ENCODE peak calls at places on chromosomes 16 and 17, in eight cellular contexts. E, L, U, X, K, J, S and P are unnamed samples.

GRCh38 chr17:49570540-49571242 is 5.0 kb upstream of the NXPH3 start:
- DNase-seq in L (no peak), X (no peak), K (no peak), U (no peak), S (no peak), J (no peak), E (no peak), P (no peak)

GRCh38 chr16:46908540-46909372 is 24.6 kb downstream of the GPT2 start:
- DNase-seq in E (no peak), S (peak; percentile 40), J (peak; percentile 49), L (peak; percentile 60), X (peak; percentile 61), K (peak; percentile 58), U (peak; percentile 47), P (no peak)

GRCh38 chr16:52555572-52555971 is 8.6 kb upstream of the TOX3 start:
- DNase-seq in L (no peak), U (no peak), K (no peak), J (no peak), X (no peak), E (no peak), S (no peak), P (no peak)

GRCh38 chr16:73019456-73020362 is 28.2 kb downstream of the ZFHX3 start:
- DNase-seq in L (peak; percentile 87), U (no peak), S (no peak), E (no peak), X (peak; percentile 89), K (peak; percentile 30), J (no peak), P (peak; percentile 13)

GRCh38 chr17:59751955-59752413 is 44.5 kb downstream of the VMP1 start:
- DNase-seq in U (no peak), J (no peak), L (no peak), S (no peak), X (no peak), K (no peak), E (no peak), P (no peak)

GRCh38 chr17:5042152-5043022 is 7.2 kb upstream of the SLC52A1 start:
- DNase-seq in U (no peak), S (no peak), J (no peak), X (no peak), K (no peak), L (no peak), E (no peak), P (no peak)

GRCh38 chr16:2088192-2088631 is 40.4 kb downstream of the TSC2 start:
- DNase-seq in U (no peak), S (no peak), L (no peak), J (no peak), E (no peak), K (no peak), X (no peak), P (no peak)

GRCh38 chr17:7346761-7347614 is 5.0 kb upstream of the KCTD11 start:
- DNase-seq in E (no peak), L (no peak), K (no peak), J (no peak), X (no peak), U (no peak), S (no peak), P (peak; percentile 64)

GRCh38 chr17:40190197-40191021 is 13.1 kb downstream of the RAPGEFL1 start:
- DNase-seq in L (peak; percentile 87), J (no peak), X (no peak), U (no peak), S (no peak), E (no peak), K (no peak), P (no peak)

GRCh38 chr16:27847030-27847550 is 216.4 kb downstream of the GSG1L start:
- DNase-seq in S (no peak), U (no peak), K (no peak), X (no peak), L (no peak), J (no peak), E (no peak), P (peak; percentile 5)

GRCh38 chr17:81453049-81453448 is 57.8 kb downstream of the BAHCC1 start:
- DNase-seq in S (no peak), E (no peak), L (no peak), U (no peak), K (no peak), X (no peak), J (no peak), P (no peak)

GRCh38 chr17:64051153-64051552 is 30.7 kb upstream of the ICAM2 start:
- DNase-seq in U (no peak), E (no peak), X (no peak), K (no peak), J (no peak), S (no peak), L (no peak), P (no peak)

GRCh38 chr16:17801024-17801423 is 330.3 kb upstream of the XYLT1 start:
- DNase-seq in J (no peak), L (no peak), E (no peak), U (no peak), X (peak; percentile 37), S (no peak), K (no peak), P (no peak)

GRCh38 chr16:20952144-20952797 is 51.7 kb downstream of the LYRM1 start:
- DNase-seq in S (no peak), E (no peak), K (no peak), J (no peak), X (no peak), L (no peak), U (no peak), P (no peak)

GRCh38 chr16:51556694-51557327 is 405.7 kb upstream of the SALL1 start:
- DNase-seq in X (peak; percentile 96), J (peak; percentile 83), E (no peak), L (peak; percentile 79), S (no peak), U (peak; percentile 23), K (no peak), P (no peak)

GRCh38 chr17:59844884-59845594 is 47.7 kb downstream of the TUBD1 start:
- DNase-seq in X (peak; percentile 70), U (no peak), L (no peak), J (no peak), E (no peak), S (no peak), K (no peak), P (no peak)

GRCh38 chr16:27417047-27417671 is 15.2 kb downstream of the IL21R start:
- DNase-seq in E (no peak), U (no peak), X (no peak), J (no peak), S (no peak), K (no peak), L (no peak), P (no peak)

GRCh38 chr17:78113804-78114785 is 14.5 kb downstream of the TMC6 start:
- DNase-seq in L (no peak), J (no peak), K (no peak), U (no peak), S (no peak), E (no peak), X (no peak), P (no peak)

GRCh38 chr17:78111012-78111726 is 17.4 kb downstream of the TMC6 start:
- DNase-seq in E (no peak), J (peak; percentile 16), X (no peak), U (no peak), K (no peak), S (no peak), L (no peak), P (no peak)

GRCh38 chr17:78114831-78115723 is 13.5 kb downstream of the TMC6 start:
- DNase-seq in X (no peak), J (no peak), U (no peak), E (peak; percentile 51), L (no peak), S (peak; percentile 93), K (no peak), P (no peak)

GRCh38 chr17:78111727-78112507 is 16.6 kb downstream of the TMC6 start:
- DNase-seq in J (peak; percentile 19), U (no peak), S (no peak), L (no peak), K (no peak), E (peak; percentile 57), X (no peak), P (no peak)

GRCh38 chr17:78112508-78113471 is 15.8 kb downstream of the TMC6 start:
- DNase-seq in J (peak; percentile 58), X (peak; percentile 13), K (peak; percentile 84), U (peak; percentile 85), S (peak; percentile 50), L (peak; percentile 96), E (peak; percentile 82), P (no peak)
- TF ChIP-seq POLR2A in J (no peak), X (no peak), K (no peak), U (peak; percentile 2), S (no peak), L (no peak), E (no peak), P (no peak)

DNA sequence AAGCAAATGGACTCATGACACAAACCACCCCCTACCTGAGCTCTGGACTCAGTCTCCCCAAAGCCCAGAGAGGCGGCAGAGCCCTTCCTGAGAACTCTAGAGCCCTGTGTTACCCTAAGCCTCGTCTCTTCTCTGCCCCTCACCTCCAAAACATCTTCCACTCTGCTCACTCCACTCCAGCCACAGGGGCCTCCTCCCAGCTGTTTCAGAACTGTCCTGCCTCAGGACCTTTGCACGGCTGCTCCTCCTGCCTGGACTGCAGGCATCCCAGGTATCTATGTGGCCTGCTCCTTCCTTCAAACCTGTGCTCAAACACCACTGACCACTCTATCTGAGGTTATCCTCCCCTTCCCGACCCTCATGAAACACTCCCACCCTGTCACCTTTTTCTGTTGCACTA is 12.9 kb upstream of the LITAF start:
- DNase-seq in E (no peak), U (no peak), J (no peak), K (no peak), L (no peak), S (no peak), X (no peak), P (no peak)
- H3K4me1 ChIP-seq in E (no peaks in the 10 kb centered on the region), U (peaks cover 16% of the 10 kb centered on the region), J (peaks cover 12% of the 10 kb centered on the region), K (peaks cover 9% of the 10 kb centered on the region), L (peaks cover 31% of the 10 kb centered on the region), S (no peaks in the 10 kb centered on the region), X (peaks cover 29% of the 10 kb centered on the region), P (peaks cover 26% of the 10 kb centered on the region)

GRCh38 chr17:46877466-46877865 is 26.1 kb downstream of the WNT9B start:
- DNase-seq in L (no peak), U (no peak), K (no peak), E (no peak), X (no peak), J (no peak), S (no peak), P (no peak)

GRCh38 chr17:46875849-46876352 is 24.5 kb downstream of the WNT9B start:
- DNase-seq in L (no peak), K (no peak), U (no peak), J (no peak), S (no peak), X (no peak), E (no peak), P (no peak)

GRCh38 chr17:46874906-46875305 is 23.5 kb downstream of the WNT9B start:
- DNase-seq in U (no peak), S (no peak), E (no peak), K (no peak), J (no peak), L (no peak), X (no peak), P (no peak)

GRCh38 chr17:46876926-46877325 is 25.5 kb downstream of the WNT9B start:
- DNase-seq in S (no peak), L (no peak), U (no peak), K (peak; percentile 30), X (no peak), E (no peak), J (no peak), P (no peak)

GRCh38 chr17:46876353-46876887 is 25.0 kb downstream of the WNT9B start:
- DNase-seq in K (peak; percentile 90), J (no peak), X (no peak), L (no peak), U (peak; percentile 75), E (peak; percentile 77), S (peak; percentile 44), P (no peak)
- TF ChIP-seq CTCF in K (peak; percentile 57), J (no peak), X (no peak), L (peak; percentile 34), U (peak; percentile 69), E (peak; percentile 59), S (no peak), P (peak; percentile 53)

GRCh38 chr16:728131-728889 is 1.4 kb downstream of the HAGHL start:
- DNase-seq in X (peak; percentile 78), K (no peak), U (peak; percentile 79), L (peak; percentile 63), S (peak; percentile 50), J (no peak), E (no peak), P (no peak)
- TF ChIP-seq POLR2A in X (peak; percentile 24), K (no peak), U (no peak), L (no peak), S (no peak), J (no peak), E (no peak), P (no peak)